ENCODE peak calls at places on chromosomes 3 and 15, in ten cellular contexts. I, U, S, N, F, Y, L, D, E and X are unnamed samples.

GRCh38 chr15:90870354-90871096 is 2.1 kb downstream of the FURIN start:
- DNase-seq in I (no peak), U (no peak), S (peak; percentile 12), N (no peak), F (no peak), Y (no peak), L (no peak), D (no peak), E (no peak), X (peak; percentile 28)

GRCh38 chr3:115186351-115187148 is 39.5 kb upstream of the ZBTB20 start:
- DNase-seq in I (no peak), U (no peak), S (no peak), N (no peak), F (no peak), Y (no peak), L (no peak), D (no peak), E (no peak), X (no peak)

GRCh38 chr3:188861847-188862740 is 309.7 kb upstream of the TPRG1 start:
- DNase-seq in I (no peak), U (no peak), S (peak; percentile 17), N (no peak), F (no peak), Y (no peak), L (no peak), D (no peak), E (no peak), X (no peak)

GRCh38 chr15:45268135-45268534 is 16.1 kb downstream of the SLC28A2 start:
- DNase-seq in I (no peak), U (no peak), S (no peak), N (no peak), F (no peak), Y (no peak), L (no peak), D (no peak), E (no peak), X (no peak)

GRCh38 chr3:71723452-71724170 is 1.6 kb downstream of the EIF4E3 start:
- DNase-seq in I (no peak), U (no peak), S (no peak), N (no peak), F (no peak), Y (no peak), L (no peak), D (peak; percentile 74), E (no peak), X (no peak)

GRCh38 chr15:90130291-90130690 is 28.0 kb upstream of the IDH2 start:
- DNase-seq in I (no peak), U (no peak), S (no peak), N (no peak), F (no peak), Y (no peak), L (no peak), D (no peak), E (no peak), X (no peak)

GRCh38 chr15:81280086-81280485 is 43.9 kb downstream of the STARD5 start:
- DNase-seq in I (no peak), U (no peak), S (no peak), N (peak; percentile 22), F (no peak), Y (no peak), L (no peak), D (no peak), E (no peak), X (no peak)

GRCh38 chr15:58043192-58043903 is 22.2 kb downstream of the ALDH1A2 start:
- DNase-seq in I (peak; percentile 47), U (peak; percentile 29), S (no peak), N (no peak), F (no peak), Y (peak; percentile 12), L (peak; percentile 34), D (peak; percentile 17), E (peak; percentile 28), X (peak; percentile 38)

GRCh38 chr3:179495483-179495882 is 44.2 kb upstream of the GNB4 start:
- DNase-seq in I (no peak), U (no peak), S (no peak), N (no peak), F (no peak), Y (no peak), L (no peak), D (no peak), E (no peak), X (no peak)

GRCh38 chr3:134453631-134454030 is 32.2 kb downstream of the ANAPC13 start:
- DNase-seq in I (no peak), U (no peak), S (peak; percentile 11), N (no peak), F (no peak), Y (no peak), L (no peak), D (no peak), E (no peak), X (no peak)

GRCh38 chr15:74208901-74209559 is 6.4 kb upstream of the STRA6 start:
- DNase-seq in I (no peak), U (no peak), S (no peak), N (no peak), F (no peak), Y (no peak), L (no peak), D (no peak), E (no peak), X (no peak)

GRCh38 chr3:4977001-4977888 is 2.0 kb upstream of the BHLHE40 start:
- DNase-seq in I (peak; percentile 93), U (no peak), S (peak; percentile 43), N (peak; percentile 64), F (no peak), Y (no peak), L (peak; percentile 95), D (peak; percentile 76), E (peak; percentile 62), X (peak; percentile 23)

GRCh38 chr3:61701019-61701418 is 139.6 kb downstream of the PTPRG start:
- DNase-seq in I (no peak), U (no peak), S (no peak), N (no peak), F (no peak), Y (no peak), L (no peak), D (no peak), E (no peak), X (no peak)